ENCODE peak calls at places on chromosome 1, in four cellular contexts. X is GM12878, Q is K562, I is HepG2. Y is an unnamed sample.

GRCh38 chr1:14440166-14440565 is 158.3 kb upstream of the KAZN start:
- DNase-seq in I (no peak), Q (no peak), X (no peak), Y (no peak)

GRCh38 chr1:241022366-241022765 is 334.6 kb downstream of the RGS7 start:
- DNase-seq in X (no peak), I (no peak), Q (no peak), Y (no peak)

GRCh38 chr1:203797948-203798347 is 2.5 kb downstream of the ZBED6 start:
- DNase-seq in Q (no peak), I (peak), X (no peak), Y (no peak)

GRCh38 chr1:2128189-2128901 is 66.2 kb downstream of the FAAP20 start:
- DNase-seq in Q (no peak), X (no peak), I (no peak), Y (no peak)

GRCh38 chr1:165257969-165258459 is 98.5 kb downstream of the LMX1A start:
- DNase-seq in Q (peak), X (peak), I (peak), Y (peak)

GRCh38 chr1:69534829-69535228 is 32.9 kb upstream of the LRRC7 start:
- DNase-seq in X (no peak), I (no peak), Q (no peak), Y (no peak)

GRCh38 chr1:217563179-217563578 is 67.7 kb downstream of the GPATCH2 start:
- DNase-seq in I (no peak), Q (no peak), X (no peak), Y (no peak)

GRCh38 chr1:162136760-162137537 is 67.5 kb downstream of the NOS1AP start:
- DNase-seq in X (no peak), Q (no peak), I (peak), Y (no peak)

GRCh38 chr1:223363057-223363855 is 720 bp downstream of the SUSD4 start:
- DNase-seq in Q (no peak), X (no peak), I (no peak), Y (peak)

GRCh38 chr1:27045973-27046558 is 33.4 kb upstream of the TENT5B start:
- DNase-seq in I (peak), X (no peak), Q (peak), Y (peak)

DNA sequence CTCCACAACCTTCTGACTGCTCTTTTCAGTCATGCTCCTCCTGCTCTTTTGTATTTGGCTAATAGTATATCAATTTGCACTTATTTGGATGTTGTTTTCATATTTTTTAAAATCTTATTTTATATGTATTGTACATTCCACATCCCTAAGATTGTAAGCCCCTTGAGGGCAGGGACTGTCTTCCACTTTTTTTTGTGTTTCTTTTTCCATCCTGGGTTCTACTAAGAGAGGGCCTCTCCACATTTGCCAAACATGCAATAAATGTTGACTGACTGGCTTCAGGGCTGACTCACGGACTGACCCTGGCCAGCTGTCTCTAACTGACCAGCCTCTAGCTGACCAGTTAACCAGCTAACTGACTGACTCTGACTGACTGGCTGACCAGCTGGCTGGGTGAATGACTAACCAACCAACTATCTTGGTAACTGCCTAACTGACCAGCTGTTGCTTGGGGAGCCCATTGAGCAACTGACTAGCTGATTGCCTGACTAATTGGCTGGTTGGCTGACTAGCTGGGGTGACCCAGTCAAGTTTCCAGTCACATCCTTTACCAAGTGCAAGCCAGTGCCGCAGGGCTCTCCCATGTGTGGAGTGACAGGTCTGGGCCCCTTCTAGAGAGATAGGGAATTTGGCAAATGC is 16.1 kb downstream of the CSF1 start:
- DNase-seq in I (no peak), Q (no peak), X (no peak), Y (no peak)
- TF ChIP-seq TARDBP in I (no peak), Q (no peak), X (no peak), Y (no peak)

GRCh38 chr1:32754282-32755097 is 51.9 kb upstream of the SYNC start:
- DNase-seq in X (no peak), I (no peak), Q (peak), Y (peak)
- TF ChIP-seq SP1 in X (no peak), I (no peak), Q (peak), Y (no peak)

GRCh38 chr1:51330331-51331201 is at the start of gene TTC39A:
- DNase-seq in Q (no peak), X (no peak), I (no peak), Y (peak)
- TF ChIP-seq FOXM1 in Q (no peak), X (no peak), I (no peak), Y (peak)

DNA sequence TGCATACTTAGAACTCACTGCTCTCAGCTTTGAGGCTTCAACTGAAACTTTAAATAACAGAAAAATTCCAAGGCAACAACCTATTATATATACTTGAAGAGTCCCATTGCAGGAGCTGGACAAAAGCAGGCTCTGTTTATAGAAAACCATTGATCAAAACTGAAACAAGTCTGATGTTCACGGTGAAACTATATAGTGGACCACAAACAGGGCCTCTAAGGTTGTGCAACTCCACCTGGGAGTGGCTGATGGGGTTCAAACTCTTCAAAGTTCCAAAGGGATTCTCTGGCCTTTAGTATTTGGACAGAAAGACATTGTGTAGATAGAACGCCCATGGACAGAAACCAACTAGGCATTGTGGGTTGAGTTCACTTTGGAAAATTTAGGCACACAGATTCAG is 140.3 kb downstream of the ZC3H11B start:
- DNase-seq in Q (no peak), X (no peak), I (no peak), Y (no peak)
- TF ChIP-seq TARDBP in Q (no peak), X (no peak), I (no peak), Y (no peak)

GRCh38 chr1:29379438-29380073 is 143.2 kb downstream of the PTPRU start:
- DNase-seq in Q (peak), X (peak), I (peak), Y (peak)
- TF ChIP-seq SP1 in Q (peak), X (no peak), I (no peak), Y (no peak)

GRCh38 chr1:6424619-6425593 is at the start of gene ESPN:
- DNase-seq in X (no peak), Q (peak), I (no peak), Y (peak)

GRCh38 chr1:6427445-6428390 is 3.1 kb downstream of the ESPN start:
- DNase-seq in Q (no peak), I (no peak), X (no peak), Y (no peak)

GRCh38 chr1:6425671-6426070 is 1.1 kb downstream of the ESPN start:
- DNase-seq in X (no peak), Q (no peak), I (no peak), Y (no peak)

GRCh38 chr1:6426972-6427350 is 2.4 kb downstream of the ESPN start:
- DNase-seq in Q (no peak), X (no peak), I (no peak), Y (no peak)

DNA sequence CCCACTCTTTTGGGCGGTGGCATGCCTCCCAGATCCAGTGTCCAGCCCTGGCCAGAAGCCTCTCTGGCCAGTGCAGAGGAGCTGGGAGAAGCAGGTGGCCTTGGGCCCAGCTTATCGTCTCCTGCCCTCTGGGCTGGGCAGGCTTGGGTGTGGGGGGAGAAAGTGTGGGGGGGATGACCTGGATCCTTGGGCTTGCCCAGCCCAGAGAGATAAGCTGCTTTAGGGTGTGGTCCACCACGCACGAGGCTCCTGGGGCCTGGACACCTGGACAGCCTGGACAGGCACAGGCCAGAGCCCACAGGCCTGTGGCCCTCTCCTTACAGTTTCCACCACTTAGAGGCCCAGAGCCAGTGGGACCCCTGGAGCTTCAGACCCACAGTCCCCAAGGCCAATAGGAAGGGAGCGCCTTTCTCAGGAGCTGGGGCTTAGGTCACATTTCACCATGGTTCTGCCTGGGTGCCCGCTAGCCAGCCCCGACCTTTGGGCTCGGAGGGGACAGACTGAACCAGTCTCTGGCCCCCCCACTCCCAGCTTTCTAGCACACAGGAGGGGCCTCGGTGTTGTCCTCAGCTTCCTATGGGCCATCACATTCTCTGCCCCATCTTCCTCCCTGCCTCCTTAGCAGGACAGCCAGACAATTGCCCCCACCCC is 1.9 kb downstream of the ESPN start:
- DNase-seq in I (no peak), X (no peak), Q (peak), Y (no peak)
- TF ChIP-seq FOXM1 in I (no peak), X (no peak), Q (no peak), Y (no peak)

DNA sequence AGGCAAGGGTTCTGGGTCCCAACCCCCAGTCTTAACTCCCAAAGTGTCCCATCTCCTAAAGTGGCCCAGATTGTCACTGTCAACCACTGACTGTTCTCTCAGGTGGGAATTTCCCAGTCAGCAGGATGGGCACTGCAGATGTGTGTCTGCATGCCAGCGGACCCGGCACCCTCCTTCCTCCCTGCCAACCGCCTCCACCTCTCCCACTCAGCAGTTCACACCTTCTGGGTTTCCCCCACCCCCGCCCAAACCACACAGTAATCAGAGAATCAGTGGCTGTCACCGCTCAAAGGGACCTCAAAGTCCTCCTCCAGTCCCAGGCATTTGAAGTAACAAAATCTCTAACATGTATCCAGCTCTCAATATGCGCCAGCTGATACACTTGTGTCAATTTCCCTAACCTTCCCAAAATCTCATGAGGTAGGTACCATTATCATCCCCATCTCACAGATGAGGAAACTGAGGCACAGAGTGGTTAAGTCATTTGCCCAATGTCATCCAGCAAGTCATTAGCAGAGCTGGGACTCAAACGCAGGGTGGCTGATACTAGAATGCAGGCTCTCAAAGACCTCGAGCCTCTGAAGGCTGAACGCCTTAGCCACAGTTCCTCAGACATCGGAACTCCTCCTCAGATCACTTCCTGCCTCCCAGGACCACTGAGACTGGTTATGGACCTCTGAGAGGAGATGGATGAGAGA is 4.8 kb downstream of the RUNX3 start:
- DNase-seq in I (no peak), X (peak), Q (no peak), Y (no peak)
- TF ChIP-seq TARDBP in I (no peak), X (no peak), Q (no peak), Y (no peak)

GRCh38 chr1:94048413-94049164 is 72.4 kb downstream of the ABCA4 start:
- DNase-seq in I (peak), Q (no peak), X (no peak), Y (no peak)
- TF ChIP-seq SP1 in I (no peak), Q (no peak), X (no peak), Y (no peak)

GRCh38 chr1:53541761-53542550 is 82.8 kb downstream of the DMRTB1 start:
- DNase-seq in I (no peak), Q (peak), X (no peak), Y (peak)
- TF ChIP-seq FOXM1 in I (no peak), Q (no peak), X (no peak), Y (no peak)

DNA sequence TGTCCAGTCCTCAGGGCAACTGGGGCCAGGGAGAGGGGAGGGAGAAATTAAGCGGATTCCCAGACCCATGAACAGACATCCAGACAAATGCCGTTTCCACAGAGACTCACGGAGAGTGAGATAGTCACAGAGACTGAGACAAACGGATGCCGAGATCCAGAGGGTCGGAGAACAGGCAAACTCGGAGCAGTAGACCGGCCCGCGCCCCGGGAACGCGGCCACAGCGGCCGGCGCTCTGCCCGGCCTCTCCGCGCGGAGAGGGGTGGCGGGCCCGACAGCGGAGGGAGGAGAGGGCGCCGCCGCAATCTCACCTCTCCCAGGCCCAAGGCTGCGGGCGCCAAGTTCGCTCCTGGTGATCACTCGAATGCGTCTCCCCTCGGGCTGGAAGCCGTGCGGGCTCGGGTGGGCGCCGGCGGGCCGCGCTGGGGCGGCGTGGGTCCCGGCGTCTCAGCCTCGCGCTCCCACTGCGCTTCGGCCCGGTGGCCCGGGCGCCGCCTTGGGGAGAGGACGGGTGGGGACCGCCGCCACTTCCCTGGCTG is 796 bp upstream of the FOXD2 start:
- DNase-seq in I (no peak), X (no peak), Q (no peak), Y (peak)
- TF ChIP-seq TARDBP in I (no peak), X (no peak), Q (no peak), Y (no peak)